ENCODE peak calls at places on chromosomes 4 and X, in eight cellular contexts. One of them, this sample, is unnamed.

GRCh38 chrX:78555401-78555980 is 103.6 kb downstream of the RTL3 start:
- DNase-seq in OCI-LY7: peak; percentile 2
- DNase-seq in kidney epithelial cell: no peak
- DNase-seq in AG04449: no peak
- DNase-seq in OCI-M1: peak; percentile 35
- DNase-seq in stimulated activated CD4-positive, alpha-beta T cell treated with anti-CD3 and anti-CD28 coated beads, Interleukin-4, amount 100 ng/mL, for 1 hour: no peak
- DNase-seq in AG08396: no peak
- DNase-seq in activated T-cell treated with anti-CD3 and anti-CD28 coated beads for 4 hours: no peak
- DNase-seq in this sample: peak; percentile 53

GRCh38 chrX:123210252-123210651 is 26.2 kb downstream of the GRIA3 start:
- DNase-seq in activated T-cell treated with anti-CD3 and anti-CD28 coated beads for 4 hours: no peak
- DNase-seq in AG08396: no peak
- DNase-seq in stimulated activated CD4-positive, alpha-beta T cell treated with anti-CD3 and anti-CD28 coated beads, Interleukin-4, amount 100 ng/mL, for 1 hour: no peak
- DNase-seq in kidney epithelial cell: no peak
- DNase-seq in OCI-M1: no peak
- DNase-seq in OCI-LY7: no peak
- DNase-seq in AG04449: no peak
- DNase-seq in this sample: no peak

GRCh38 chr4:102535398-102536082 is 34.4 kb downstream of the NFKB1 start:
- DNase-seq in AG08396: peak; percentile 25
- DNase-seq in stimulated activated CD4-positive, alpha-beta T cell treated with anti-CD3 and anti-CD28 coated beads, Interleukin-4, amount 100 ng/mL, for 1 hour: no peak
- DNase-seq in AG04449: no peak
- DNase-seq in kidney epithelial cell: peak; percentile 37
- DNase-seq in activated T-cell treated with anti-CD3 and anti-CD28 coated beads for 4 hours: no peak
- DNase-seq in OCI-M1: peak; percentile 10
- DNase-seq in OCI-LY7: no peak
- DNase-seq in this sample: no peak

GRCh38 chrX:6909396-6909795 is 238.1 kb upstream of the STS start:
- DNase-seq in stimulated activated CD4-positive, alpha-beta T cell treated with anti-CD3 and anti-CD28 coated beads, Interleukin-4, amount 100 ng/mL, for 1 hour: no peak
- DNase-seq in AG08396: no peak
- DNase-seq in AG04449: no peak
- DNase-seq in activated T-cell treated with anti-CD3 and anti-CD28 coated beads for 4 hours: no peak
- DNase-seq in OCI-LY7: no peak
- DNase-seq in kidney epithelial cell: no peak
- DNase-seq in OCI-M1: no peak
- DNase-seq in this sample: no peak

GRCh38 chrX:150372756-150373155 is 9.6 kb downstream of the MAMLD1 start:
- DNase-seq in stimulated activated CD4-positive, alpha-beta T cell treated with anti-CD3 and anti-CD28 coated beads, Interleukin-4, amount 100 ng/mL, for 1 hour: no peak
- DNase-seq in activated T-cell treated with anti-CD3 and anti-CD28 coated beads for 4 hours: no peak
- DNase-seq in AG08396: no peak
- DNase-seq in OCI-M1: no peak
- DNase-seq in OCI-LY7: no peak
- DNase-seq in kidney epithelial cell: no peak
- DNase-seq in AG04449: no peak
- DNase-seq in this sample: no peak

GRCh38 chrX:129161108-129161507 is 362.2 kb downstream of the SMARCA1 start:
- DNase-seq in OCI-LY7: no peak
- DNase-seq in stimulated activated CD4-positive, alpha-beta T cell treated with anti-CD3 and anti-CD28 coated beads, Interleukin-4, amount 100 ng/mL, for 1 hour: no peak
- DNase-seq in AG08396: no peak
- DNase-seq in activated T-cell treated with anti-CD3 and anti-CD28 coated beads for 4 hours: no peak
- DNase-seq in kidney epithelial cell: no peak
- DNase-seq in AG04449: no peak
- DNase-seq in OCI-M1: no peak
- DNase-seq in this sample: no peak

GRCh38 chr4:30943356-30943755 is 223.2 kb downstream of the PCDH7 start:
- DNase-seq in stimulated activated CD4-positive, alpha-beta T cell treated with anti-CD3 and anti-CD28 coated beads, Interleukin-4, amount 100 ng/mL, for 1 hour: no peak
- DNase-seq in OCI-LY7: no peak
- DNase-seq in AG04449: no peak
- DNase-seq in activated T-cell treated with anti-CD3 and anti-CD28 coated beads for 4 hours: no peak
- DNase-seq in AG08396: no peak
- DNase-seq in kidney epithelial cell: no peak
- DNase-seq in OCI-M1: no peak
- DNase-seq in this sample: no peak

GRCh38 chrX:34563809-34564208 is 93.3 kb downstream of the TMEM47 start:
- DNase-seq in stimulated activated CD4-positive, alpha-beta T cell treated with anti-CD3 and anti-CD28 coated beads, Interleukin-4, amount 100 ng/mL, for 1 hour: no peak
- DNase-seq in OCI-LY7: no peak
- DNase-seq in AG08396: no peak
- DNase-seq in OCI-M1: no peak
- DNase-seq in kidney epithelial cell: no peak
- DNase-seq in AG04449: no peak
- DNase-seq in activated T-cell treated with anti-CD3 and anti-CD28 coated beads for 4 hours: no peak
- DNase-seq in this sample: no peak

GRCh38 chr4:5970381-5971076 is 47.7 kb downstream of the C4orf50 start:
- DNase-seq in stimulated activated CD4-positive, alpha-beta T cell treated with anti-CD3 and anti-CD28 coated beads, Interleukin-4, amount 100 ng/mL, for 1 hour: no peak
- DNase-seq in activated T-cell treated with anti-CD3 and anti-CD28 coated beads for 4 hours: no peak
- DNase-seq in OCI-LY7: no peak
- DNase-seq in AG04449: no peak
- DNase-seq in kidney epithelial cell: no peak
- DNase-seq in OCI-M1: no peak
- DNase-seq in AG08396: no peak
- DNase-seq in this sample: no peak

GRCh38 chr4:1050486-1051213 is 39.2 kb downstream of the FGFRL1 start:
- DNase-seq in stimulated activated CD4-positive, alpha-beta T cell treated with anti-CD3 and anti-CD28 coated beads, Interleukin-4, amount 100 ng/mL, for 1 hour: no peak
- DNase-seq in AG04449: no peak
- DNase-seq in AG08396: no peak
- DNase-seq in activated T-cell treated with anti-CD3 and anti-CD28 coated beads for 4 hours: no peak
- DNase-seq in kidney epithelial cell: no peak
- DNase-seq in OCI-M1: no peak
- DNase-seq in OCI-LY7: no peak
- DNase-seq in this sample: no peak

GRCh38 chr4:70940134-70940533 is 38.0 kb downstream of the MOB1B start:
- DNase-seq in activated T-cell treated with anti-CD3 and anti-CD28 coated beads for 4 hours: no peak
- DNase-seq in kidney epithelial cell: no peak
- DNase-seq in AG08396: no peak
- DNase-seq in AG04449: no peak
- DNase-seq in OCI-M1: no peak
- DNase-seq in stimulated activated CD4-positive, alpha-beta T cell treated with anti-CD3 and anti-CD28 coated beads, Interleukin-4, amount 100 ng/mL, for 1 hour: no peak
- DNase-seq in OCI-LY7: no peak
- DNase-seq in this sample: no peak